ENCODE peak calls at places on chromosomes 4 and X, in eight cellular contexts. O, H, L, W, C, Q, D and P are unnamed samples.

GRCh38 chr4:135533053-135533452 is 1331.5 kb upstream of the PABPC4L start:
- DNase-seq in O (no peak), H (no peak), L (no peak), W (no peak), C (no peak), Q (no peak), D (no peak), P (no peak)

GRCh38 chr4:153466637-153467153 is 535 bp downstream of the TMEM131L start:
- DNase-seq in O (peak), H (no peak), L (peak), W (no peak), C (no peak), Q (no peak), D (no peak), P (peak)

GRCh38 chr4:184397516-184398163 is 76.7 kb downstream of the IRF2 start:
- DNase-seq in O (no peak), H (no peak), L (no peak), W (no peak), C (no peak), Q (no peak), D (no peak), P (no peak)

GRCh38 chr4:148053298-148054003 is 321.6 kb downstream of the ARHGAP10 start:
- DNase-seq in O (no peak), H (no peak), L (no peak), W (no peak), C (no peak), Q (no peak), D (no peak), P (no peak)

GRCh38 chr4:183182873-183183725 is 84.0 kb downstream of the WWC2 start:
- DNase-seq in O (no peak), H (no peak), L (peak), W (peak), C (peak), Q (no peak), D (no peak), P (no peak)

GRCh38 chr4:185232370-185232769 is 23.0 kb downstream of the SNX25 start:
- DNase-seq in O (peak), H (no peak), L (no peak), W (no peak), C (peak), Q (no peak), D (no peak), P (no peak)

GRCh38 chr4:26362745-26363439 is 42.1 kb downstream of the RBPJ start:
- DNase-seq in O (no peak), H (no peak), L (no peak), W (no peak), C (no peak), Q (no peak), D (no peak), P (no peak)

GRCh38 chr4:169159614-169160013 is 111.1 kb downstream of the SH3RF1 start:
- DNase-seq in O (no peak), H (no peak), L (no peak), W (no peak), C (peak), Q (no peak), D (no peak), P (no peak)

GRCh38 chrX:141176586-141177451 is at the start of gene LDOC1:
- DNase-seq in O (peak), H (peak), L (peak), W (peak), C (peak), Q (peak), D (peak), P (peak)

GRCh38 chr4:20194079-20195013 is 57.4 kb upstream of the SLIT2 start:
- DNase-seq in O (no peak), H (no peak), L (no peak), W (no peak), C (peak), Q (no peak), D (no peak), P (no peak)

GRCh38 chrX:32408389-32408788 is 803.0 kb downstream of the DMD start:
- DNase-seq in O (peak), H (no peak), L (no peak), W (no peak), C (peak), Q (no peak), D (no peak), P (no peak)

GRCh38 chr4:139633661-139634060 is 32.0 kb upstream of the MGST2 start:
- DNase-seq in O (no peak), H (no peak), L (peak), W (peak), C (peak), Q (no peak), D (no peak), P (no peak)

GRCh38 chr4:150569384-150569987 is 12.5 kb upstream of the MAB21L2 start:
- DNase-seq in O (no peak), H (no peak), L (no peak), W (no peak), C (no peak), Q (no peak), D (no peak), P (no peak)

GRCh38 chrX:106894978-106895452 is 8.1 kb downstream of the RIPPLY1 start:
- DNase-seq in O (no peak), H (no peak), L (peak), W (peak), C (peak), Q (no peak), D (no peak), P (no peak)

GRCh38 chrX:117538441-117539418 is 577.9 kb downstream of the KLHL13 start:
- DNase-seq in O (no peak), H (no peak), L (no peak), W (no peak), C (no peak), Q (no peak), D (no peak), P (no peak)

GRCh38 chr4:58590714-58591113 is 1480.5 kb upstream of the IGFBP7 start:
- DNase-seq in O (no peak), H (no peak), L (no peak), W (no peak), C (peak), Q (no peak), D (no peak), P (no peak)

DNA sequence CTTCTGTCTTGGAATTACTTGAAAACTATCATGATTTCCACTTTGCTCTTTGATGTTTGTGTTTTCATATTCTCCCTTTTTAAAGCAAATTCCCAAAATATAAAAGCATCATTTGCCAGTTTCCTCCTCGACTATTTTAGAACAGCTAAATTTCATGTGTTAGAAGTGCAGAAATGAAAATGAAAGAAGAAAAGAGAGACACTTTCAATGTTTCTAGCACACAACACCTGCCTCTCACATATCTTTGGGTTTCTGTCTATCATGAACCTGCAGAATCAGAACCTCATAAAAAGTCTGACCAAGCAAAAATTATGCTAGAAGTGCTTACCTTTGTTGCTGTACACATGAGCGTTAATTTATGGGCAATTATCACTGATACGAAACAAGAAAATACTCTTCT is 1.9 kb upstream of the NEUROG2 start:
- DNase-seq in O (no peak), H (no peak), L (no peak), W (no peak), C (no peak), Q (no peak), D (no peak), P (no peak)
- H3K4me3 ChIP-seq in O (no peak), H (no peak), L (no peak), W (no peak), C (no peak), Q (peak), D (no peak), P (no peak)

GRCh38 chrX:15755091-15755490 is 17.0 kb downstream of the CA5B start:
- DNase-seq in O (peak), H (no peak), L (no peak), W (no peak), C (no peak), Q (no peak), D (no peak), P (no peak)

GRCh38 chrX:15749642-15750610 is 11.9 kb downstream of the CA5B start:
- DNase-seq in O (no peak), H (peak), L (peak), W (no peak), C (peak), Q (no peak), D (no peak), P (no peak)

GRCh38 chrX:15750611-15751159 is 12.6 kb downstream of the CA5B start:
- DNase-seq in O (no peak), H (no peak), L (no peak), W (no peak), C (no peak), Q (no peak), D (no peak), P (no peak)

GRCh38 chrX:15747626-15748173 is 9.6 kb downstream of the CA5B start:
- DNase-seq in O (no peak), H (no peak), L (no peak), W (no peak), C (no peak), Q (no peak), D (no peak), P (no peak)

GRCh38 chrX:15751160-15751819 is 13.2 kb downstream of the CA5B start:
- DNase-seq in O (no peak), H (no peak), L (no peak), W (no peak), C (no peak), Q (peak), D (no peak), P (no peak)
- H3K4me3 ChIP-seq in O (no peak), H (no peak), L (no peak), W (no peak), C (no peak), Q (peak), D (no peak), P (no peak)

DNA sequence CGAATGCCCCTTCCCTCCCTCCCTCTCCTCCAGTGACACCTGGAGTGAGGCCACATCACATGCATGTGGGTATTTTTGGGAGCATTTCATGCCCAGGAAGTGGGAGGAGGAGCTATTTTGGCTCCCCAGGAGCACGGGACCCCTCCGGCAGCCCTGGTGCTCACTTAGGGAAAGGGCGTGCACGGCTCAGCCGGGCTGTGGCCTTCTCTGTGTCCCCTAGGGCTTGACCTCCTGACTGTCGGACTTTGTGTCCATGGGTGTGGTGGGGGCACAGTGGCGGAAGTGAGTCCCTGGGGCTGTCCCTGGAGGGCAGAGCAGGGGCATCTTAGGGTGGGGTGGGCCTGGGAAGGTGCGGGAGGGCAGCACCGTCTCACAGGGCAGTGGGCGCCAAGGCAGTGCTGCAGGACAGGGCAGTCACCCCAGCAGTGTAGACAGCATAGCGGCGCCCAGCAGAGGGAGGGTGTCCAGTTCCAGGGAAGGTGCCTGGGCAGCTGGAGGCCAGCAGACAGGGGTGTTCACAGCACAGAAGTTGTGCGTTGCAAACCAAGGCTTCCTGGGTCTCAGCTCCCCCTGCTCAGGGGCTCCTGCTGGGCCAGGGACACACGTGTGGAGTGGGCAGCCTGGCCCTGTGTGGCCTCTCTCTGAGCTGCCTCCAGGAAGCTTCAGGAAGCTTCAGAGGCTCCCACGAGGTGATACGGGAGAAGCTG is 5.0 kb upstream of the CPLX1 start:
- DNase-seq in O (no peak), H (peak), L (peak), W (no peak), C (no peak), Q (no peak), D (peak), P (peak)
- H3K4me3 ChIP-seq in O (no peak), H (no peak), L (no peak), W (no peak), C (no peak), Q (no peak), D (no peak), P (no peak)

GRCh38 chr4:175671491-175671934 is 140.6 kb downstream of the GPM6A start:
- DNase-seq in O (peak), H (no peak), L (no peak), W (no peak), C (peak), Q (no peak), D (no peak), P (no peak)
- H3K4me3 ChIP-seq in O (peak), H (no peak), L (peak), W (peak), C (no peak), Q (no peak), D (no peak), P (no peak)